ENCODE peak calls at places on chromosome 1, in five cellular contexts. R, B, L, O and E are unnamed samples.

GRCh38 chr1:163361123-163361934 is 39.6 kb downstream of the NUF2 start:
- DNase-seq in R (no peak), B (no peak), L (peak; percentile 34), O (peak; percentile 60), E (peak; percentile 29)

GRCh38 chr1:119133987-119134386 is 6.5 kb downstream of the WARS2 start:
- DNase-seq in R (no peak), B (peak; percentile 63), L (peak; percentile 41), O (no peak), E (no peak)

GRCh38 chr1:161307230-161307768 is 2.5 kb downstream of the MPZ start:
- DNase-seq in R (no peak), B (peak; percentile 50), L (peak; percentile 42), O (no peak), E (peak; percentile 10)

GRCh38 chr1:163706915-163707314 is 385.2 kb downstream of the NUF2 start:
- DNase-seq in R (no peak), B (no peak), L (no peak), O (no peak), E (peak; percentile 10)

GRCh38 chr1:183881387-183882084 is 76.6 kb downstream of the RGL1 start:
- DNase-seq in R (peak; percentile 57), B (peak; percentile 86), L (peak; percentile 96), O (peak; percentile 89), E (peak; percentile 84)

GRCh38 chr1:245805503-245805902 is 650.7 kb downstream of the KIF26B start:
- DNase-seq in R (no peak), B (no peak), L (no peak), O (peak; percentile 48), E (no peak)

GRCh38 chr1:201539561-201540404 is 856 bp downstream of the NAV1 start:
- DNase-seq in R (peak; percentile 59), B (peak; percentile 84), L (peak; percentile 49), O (peak; percentile 33), E (no peak)

GRCh38 chr1:112877741-112878140 is 78.3 kb downstream of the SLC16A1 start:
- DNase-seq in R (no peak), B (peak; percentile 36), L (no peak), O (peak; percentile 20), E (no peak)

GRCh38 chr1:35192056-35192852 is 691 bp downstream of the SFPQ start:
- DNase-seq in R (peak; percentile 79), B (peak; percentile 67), L (peak; percentile 88), O (peak; percentile 72), E (peak; percentile 46)

GRCh38 chr1:115839706-115840095 is 1.2 kb downstream of the NHLH2 start:
- DNase-seq in R (no peak), B (no peak), L (no peak), O (no peak), E (no peak)

DNA sequence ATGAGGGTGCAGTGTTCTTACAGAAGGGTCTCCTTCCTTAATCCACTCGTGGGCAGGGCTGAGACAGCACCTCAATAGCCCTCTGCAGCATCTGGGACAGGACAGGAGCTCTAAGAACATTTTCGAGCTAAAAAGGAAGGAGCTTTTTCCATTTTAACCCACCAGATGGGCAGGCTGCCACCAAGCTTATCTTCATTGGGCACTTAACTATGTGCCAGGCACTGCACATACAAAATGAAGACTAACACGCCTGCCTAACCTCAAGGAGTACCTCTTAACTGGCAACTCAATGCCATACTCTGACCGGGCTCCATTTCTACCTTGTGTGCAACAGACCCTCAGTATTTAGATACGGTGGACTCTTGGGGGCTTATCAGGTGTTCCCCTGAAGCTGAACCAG is 48.2 kb downstream of the SSBP3 start:
- DNase-seq in R (no peak), B (no peak), L (no peak), O (no peak), E (no peak)
- H3K36me3 ChIP-seq in R (no peaks in the 10 kb centered on the region), B (peaks cover 13% of the 10 kb centered on the region), L (no peaks in the 10 kb centered on the region), O (no peaks in the 10 kb centered on the region), E (no peaks in the 10 kb centered on the region)

GRCh38 chr1:39136635-39137034 is 67.9 kb upstream of the MACF1 start:
- DNase-seq in R (no peak), B (no peak), L (no peak), O (peak; percentile 28), E (no peak)
- TF ChIP-seq CTCF in R (no peak), B (peak; percentile 17), L (no peak), O (peak; percentile 38), E (no peak)

DNA sequence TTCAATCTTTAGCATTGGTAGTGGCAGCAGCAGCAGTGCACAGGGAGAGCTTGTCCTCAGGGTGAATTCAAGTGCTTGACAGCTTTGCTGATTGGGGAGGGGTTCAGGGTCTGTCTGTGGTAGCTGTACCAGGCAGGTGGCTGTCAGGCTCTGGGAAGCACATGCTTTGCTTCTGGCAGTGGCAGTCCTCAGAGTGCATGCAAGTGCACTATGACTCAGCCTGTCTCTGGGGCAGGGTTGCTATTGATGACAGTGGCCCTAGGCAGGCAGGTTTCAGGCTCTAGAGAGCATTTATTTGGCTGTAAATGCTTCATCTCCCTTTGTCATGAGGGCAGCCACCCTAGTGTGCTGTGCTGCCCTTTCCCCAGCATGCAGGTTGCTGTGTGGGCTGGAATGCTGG is 251.9 kb upstream of the LRRC7 start:
- DNase-seq in R (no peak), B (no peak), L (no peak), O (no peak), E (no peak)
- H3K4me3 ChIP-seq in R (no peak overlapping the region), B (no peak overlapping the region), L (no peak overlapping the region), O (no peak overlapping the region), E (no peak overlapping the region)

GRCh38 chr1:207763091-207763490 is 11.2 kb downstream of the CD46 start:
- DNase-seq in R (no peak), B (no peak), L (no peak), O (no peak), E (no peak)
- H3K36me3 ChIP-seq in R (peaks cover 67% of the 10 kb centered on the region), B (peaks cover 25% of the 10 kb centered on the region), L (peaks cover 58% of the 10 kb centered on the region), O (peaks cover 90% of the 10 kb centered on the region), E (peaks cover 21% of the 10 kb centered on the region)

GRCh38 chr1:177779325-177779965 is 190.4 kb downstream of the SEC16B start:
- DNase-seq in R (no peak), B (no peak), L (no peak), O (no peak), E (no peak)

GRCh38 chr1:177784394-177784793 is 185.5 kb downstream of the SEC16B start:
- DNase-seq in R (no peak), B (no peak), L (no peak), O (no peak), E (no peak)

GRCh38 chr1:177783052-177783451 is 186.8 kb downstream of the SEC16B start:
- DNase-seq in R (no peak), B (no peak), L (no peak), O (no peak), E (no peak)

GRCh38 chr1:177780096-177780700 is 189.7 kb downstream of the SEC16B start:
- DNase-seq in R (no peak), B (peak; percentile 57), L (peak; percentile 82), O (peak; percentile 73), E (peak; percentile 67)
- TF ChIP-seq CTCF in R (peak; percentile 58), B (peak; percentile 48), L (peak; percentile 62), O (peak; percentile 70), E (peak; percentile 70)

DNA sequence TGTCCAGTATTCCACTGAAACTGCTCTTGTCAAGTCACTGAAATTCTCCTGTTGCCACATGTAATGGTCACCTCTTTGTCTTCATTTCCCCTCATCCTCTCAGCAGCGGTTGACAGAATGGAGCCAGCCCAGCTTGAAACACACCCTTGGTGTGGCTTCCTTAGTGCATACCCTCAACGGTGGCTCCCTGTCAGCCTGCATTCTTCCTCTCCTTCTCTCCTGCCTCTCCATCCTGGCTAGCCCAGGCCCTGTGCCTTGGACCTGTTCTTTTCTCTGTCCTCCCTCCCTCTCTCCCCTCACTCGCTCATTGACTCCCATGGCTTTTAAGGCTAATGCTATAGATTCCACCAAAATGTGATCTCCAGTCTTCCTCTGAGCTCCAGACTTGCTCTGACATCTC is 3.7 kb downstream of the FCMR start:
- DNase-seq in R (no peak), B (no peak), L (no peak), O (no peak), E (no peak)
- H3K4me3 ChIP-seq in R (no peak overlapping the region), B (no peak overlapping the region), L (no peak overlapping the region), O (no peak overlapping the region), E (no peak overlapping the region)

GRCh38 chr1:114757455-114758250 is at the start of gene CSDE1:
- DNase-seq in R (peak; percentile 98), B (peak; percentile 99), L (peak; percentile 99), O (peak; percentile 98), E (peak; percentile 95)
- H3K36me3 ChIP-seq in R (no peaks in the 10 kb centered on the region), B (no peaks in the 10 kb centered on the region), L (no peaks in the 10 kb centered on the region), O (peaks cover 13% of the 10 kb centered on the region), E (no peaks in the 10 kb centered on the region)